ENCODE peak calls at places on chromosomes 2 and 18, in six cellular contexts. Y, D, N, X, M and Q are unnamed samples.

GRCh38 chr2:15714002-15714401 is 122.3 kb downstream of the DDX1 start:
- DNase-seq in M (no peak), X (no peak), N (no peak), Y (no peak), D (no peak), Q (no peak)

GRCh38 chr2:176134978-176135575 is 5.6 kb downstream of the HOXD8 start:
- DNase-seq in N (no peak), Y (peak; percentile 65), M (no peak), D (no peak), X (no peak), Q (no peak)

GRCh38 chr2:7884338-7884737 is 797.5 kb upstream of the ID2 start:
- DNase-seq in N (no peak), M (no peak), X (no peak), D (no peak), Y (no peak), Q (no peak)

GRCh38 chr2:69600425-69600824 is 43.1 kb downstream of the AAK1 start:
- DNase-seq in X (no peak), D (no peak), Y (no peak), N (no peak), M (no peak), Q (no peak)

GRCh38 chr18:56538756-56539155 is 99.6 kb downstream of the TXNL1 start:
- DNase-seq in Y (no peak), M (no peak), X (no peak), N (no peak), D (no peak), Q (no peak)

GRCh38 chr2:238449909-238450417 is 23.2 kb downstream of the ASB1 start:
- DNase-seq in N (peak; percentile 77), D (no peak), Y (peak; percentile 90), X (peak; percentile 77), M (peak; percentile 63), Q (peak; percentile 54)

GRCh38 chr2:237062585-237062984 is 23.1 kb upstream of the COPS8 start:
- DNase-seq in Y (no peak), D (no peak), M (no peak), N (no peak), X (no peak), Q (no peak)

GRCh38 chr18:49959176-49959575 is 145.8 kb upstream of the ACAA2 start:
- DNase-seq in M (no peak), Y (no peak), N (no peak), X (no peak), D (no peak), Q (no peak)

GRCh38 chr2:101036562-101036961 is 34.5 kb downstream of the RPL31 start:
- DNase-seq in X (no peak), M (no peak), D (no peak), Y (no peak), N (no peak), Q (no peak)

GRCh38 chr2:30294147-30294546 is 62.8 kb downstream of the LBH start:
- DNase-seq in D (no peak), M (no peak), N (no peak), X (no peak), Y (no peak), Q (no peak)

GRCh38 chr18:47075098-47075883 is 39.9 kb upstream of the ELOA2 start:
- DNase-seq in N (no peak), X (no peak), Y (no peak), D (no peak), M (no peak), Q (no peak)

GRCh38 chr2:71452565-71452964 is 796 bp upstream of the DYSF start:
- DNase-seq in D (no peak), M (peak; percentile 57), N (no peak), Y (no peak), X (peak; percentile 88), Q (no peak)

GRCh38 chr18:57434536-57435494 is at the start of gene ONECUT2:
- DNase-seq in Y (peak; percentile 86), M (peak; percentile 89), N (peak; percentile 96), D (no peak), X (peak; percentile 88), Q (peak; percentile 88)

GRCh38 chr18:22439447-22439846 is 21.7 kb upstream of the CTAGE1 start:
- DNase-seq in M (no peak), X (no peak), Y (no peak), N (no peak), D (no peak), Q (no peak)

GRCh38 chr2:27307545-27308358 is 493 bp downstream of the UCN start:
- DNase-seq in M (no peak), N (no peak), D (no peak), X (peak; percentile 66), Y (no peak), Q (no peak)

GRCh38 chr2:128069769-128070168 is 21.2 kb upstream of the UGGT1 start:
- DNase-seq in Y (no peak), X (no peak), D (no peak), N (no peak), M (no peak), Q (no peak)

GRCh38 chr2:201971516-201972228 is 62.0 kb upstream of the FZD7 start:
- DNase-seq in X (no peak), M (peak; percentile 20), Y (peak; percentile 24), D (no peak), N (no peak), Q (no peak)

GRCh38 chr2:74037379-74037860 is 52.7 kb downstream of the TET3 start:
- DNase-seq in X (no peak), M (no peak), N (no peak), Y (no peak), D (no peak), Q (no peak)

GRCh38 chr2:9057939-9058761 is 54.7 kb upstream of the MBOAT2 start:
- DNase-seq in N (no peak), X (no peak), D (no peak), Y (no peak), M (no peak), Q (no peak)

GRCh38 chr2:85754313-85755095 is 713 bp downstream of the ATOH8 start:
- DNase-seq in D (no peak), X (no peak), M (no peak), N (peak; percentile 78), Y (no peak), Q (no peak)

GRCh38 chr2:234623521-234623991 is 126.7 kb upstream of the ARL4C start:
- DNase-seq in N (no peak), Y (no peak), D (no peak), X (no peak), M (no peak), Q (no peak)

GRCh38 chr2:144357623-144358400 is 162.1 kb downstream of the ZEB2 start:
- DNase-seq in X (no peak), Y (no peak), N (no peak), M (no peak), D (no peak), Q (no peak)

GRCh38 chr18:75211721-75212625 is 1.4 kb downstream of the TSHZ1 start:
- DNase-seq in M (peak; percentile 66), N (peak; percentile 78), X (peak; percentile 89), Y (peak; percentile 80), D (no peak), Q (no peak)

GRCh38 chr2:15701326-15701907 is 109.7 kb downstream of the DDX1 start:
- DNase-seq in D (no peak), X (peak; percentile 27), Y (no peak), M (no peak), N (no peak), Q (no peak)

GRCh38 chr2:132760405-132760804 is 90.4 kb upstream of the LYPD1 start:
- DNase-seq in X (no peak), N (no peak), Y (no peak), M (no peak), D (no peak), Q (no peak)

GRCh38 chr18:32057624-32058165 is 34.0 kb upstream of the RNF138 start:
- DNase-seq in X (no peak), Y (no peak), M (no peak), D (peak; percentile 11), N (no peak), Q (no peak)

GRCh38 chr2:19971691-19972090 is 18.2 kb downstream of the WDR35 start:
- DNase-seq in D (no peak), X (no peak), M (no peak), N (no peak), Y (no peak), Q (no peak)

DNA sequence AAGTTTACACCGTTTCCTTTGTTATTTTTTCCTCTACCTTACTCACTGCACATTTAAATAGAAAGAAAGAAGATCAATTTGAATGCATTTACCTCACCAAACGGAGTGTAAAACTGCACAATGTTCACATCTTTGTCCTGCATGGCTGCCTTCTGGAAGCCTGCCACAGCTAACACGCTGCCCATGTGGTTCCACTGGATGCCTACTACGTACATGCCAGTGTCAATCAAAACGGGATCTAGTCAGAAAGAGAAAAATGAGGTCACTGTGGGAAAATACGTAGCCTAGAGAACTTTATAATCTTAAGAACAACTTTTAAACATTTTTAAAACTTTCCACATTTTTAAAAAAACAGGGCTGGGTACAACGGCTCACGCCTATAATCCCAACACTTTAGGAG is 16.4 kb downstream of the WDR35 start:
- DNase-seq in Y (no peak), D (no peak), M (no peak), N (no peak), X (no peak), Q (no peak)
- H3K36me3 ChIP-seq in Y (no peaks in the 10 kb centered on the region), D (peaks cover 7% of the 10 kb centered on the region), M (peaks cover 11% of the 10 kb centered on the region), N (peaks cover 23% of the 10 kb centered on the region), X (no peaks in the 10 kb centered on the region), Q (no peaks in the 10 kb centered on the region)

DNA sequence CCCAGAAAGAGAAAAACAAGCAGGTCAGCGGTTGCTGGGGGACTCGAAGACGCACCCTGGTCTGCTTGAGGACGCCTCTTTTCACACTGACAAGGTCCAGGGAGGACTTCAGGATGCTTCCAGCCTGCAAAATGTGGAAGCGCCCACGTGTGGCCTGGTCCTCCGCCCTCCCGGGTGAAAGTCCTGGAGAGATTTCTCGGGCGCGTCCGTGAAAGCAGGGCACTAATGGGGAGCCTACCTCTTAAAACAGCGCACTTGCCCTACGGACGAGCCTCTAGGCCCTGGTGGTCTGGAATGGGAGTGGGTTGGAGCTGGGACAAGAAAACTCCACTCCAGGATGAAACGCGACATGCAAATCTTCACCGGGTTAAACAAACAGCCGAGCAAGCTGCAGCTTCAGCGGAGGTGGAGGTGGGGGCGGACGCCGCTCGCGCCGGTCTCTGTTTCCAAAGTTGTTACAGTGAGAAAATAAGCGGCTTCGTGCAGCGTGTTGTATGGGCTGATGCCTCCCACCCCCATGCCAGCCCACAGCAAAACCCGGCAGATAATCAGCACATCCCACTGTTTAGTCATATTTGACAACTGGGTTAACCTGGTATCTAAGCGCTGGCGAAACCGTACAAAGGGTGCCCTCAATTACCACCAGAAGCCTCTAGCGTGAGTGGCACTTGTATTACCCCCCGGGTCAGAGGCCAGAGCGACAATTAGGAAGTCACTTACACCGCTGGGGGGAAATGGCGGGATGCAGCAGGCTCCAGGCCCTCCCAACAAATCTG is 1.1 kb upstream of the SP9 start:
- DNase-seq in X (no peak), D (no peak), N (no peak), Y (no peak), M (no peak), Q (no peak)
- H3K27me3 ChIP-seq in X (peaks cover 97% of the 10 kb centered on the region), D (peaks cover 69% of the 10 kb centered on the region), N (peaks cover 100% of the 10 kb centered on the region), Y (peaks cover 100% of the 10 kb centered on the region), M (peaks cover 96% of the 10 kb centered on the region), Q (peaks cover 8% of the 10 kb centered on the region)

DNA sequence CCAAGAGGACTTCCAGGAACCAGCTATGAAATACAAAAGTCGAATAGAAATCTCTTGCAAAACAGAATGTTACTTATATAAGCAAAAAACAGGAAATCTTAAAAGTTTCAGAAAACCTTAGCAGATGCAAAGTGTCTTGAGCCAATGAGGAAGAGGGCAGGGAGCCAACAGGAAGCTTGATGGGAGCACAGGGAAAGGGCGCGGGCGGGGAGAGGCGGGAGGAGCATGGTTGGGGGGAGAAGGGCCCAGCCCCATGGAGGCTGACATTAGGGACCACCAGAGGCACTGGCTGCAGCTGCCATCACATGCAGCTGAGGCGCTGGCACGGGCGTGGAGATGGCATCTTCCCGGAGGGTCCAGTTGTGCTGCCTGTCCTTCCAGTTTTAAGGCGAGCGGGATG is 203.3 kb downstream of the SNTG2 start:
- DNase-seq in M (peak; percentile 74), Y (peak; percentile 74), D (no peak), X (no peak), N (peak; percentile 66), Q (no peak)
- H3K27ac ChIP-seq in M (no peak overlapping the region), Y (no peak overlapping the region), D (no peak overlapping the region), X (no peak overlapping the region), N (no peak overlapping the region), Q (no peak overlapping the region)

GRCh38 chr2:118905206-118905605 is 36.8 kb upstream of the MARCO start:
- DNase-seq in D (no peak), M (no peak), X (no peak), Y (no peak), N (no peak), Q (no peak)
- H3K36me3 ChIP-seq in D (no peaks in the 10 kb centered on the region), M (no peaks in the 10 kb centered on the region), X (no peaks in the 10 kb centered on the region), Y (no peaks in the 10 kb centered on the region), N (no peaks in the 10 kb centered on the region), Q (no peaks in the 10 kb centered on the region)